ENCODE peak calls at places on chromosomes 11 and 22, in four cellular contexts. One of them, this sample, is unnamed.

GRCh38 chr22:48500481-48501230 is 1327.0 kb downstream of the BRD1 start:
- DNase-seq in BJ: no peak
- DNase-seq in cardiac fibroblast: no peak
- DNase-seq in small intestine: no peak
- DNase-seq in this sample: no peak

GRCh38 chr22:19825904-19826618 is 28.6 kb downstream of the GNB1L start:
- DNase-seq in BJ: no peak
- DNase-seq in cardiac fibroblast: no peak
- DNase-seq in small intestine: no peak
- DNase-seq in this sample: no peak

GRCh38 chr11:106271126-106271525 is 193.7 kb downstream of the AASDHPPT start:
- DNase-seq in cardiac fibroblast: peak
- DNase-seq in small intestine: no peak
- DNase-seq in BJ: no peak
- DNase-seq in this sample: no peak

GRCh38 chr11:76047231-76047630 is 159.1 kb downstream of the WNT11 start:
- DNase-seq in small intestine: no peak
- DNase-seq in cardiac fibroblast: peak
- DNase-seq in BJ: no peak
- DNase-seq in this sample: no peak

GRCh38 chr11:2445107-2445947 is 519 bp downstream of the KCNQ1 start:
- DNase-seq in BJ: no peak
- DNase-seq in small intestine: peak
- DNase-seq in cardiac fibroblast: no peak
- DNase-seq in this sample: peak

GRCh38 chr11:299951-300735 is 817 bp upstream of the IFITM5 start:
- DNase-seq in cardiac fibroblast: no peak
- DNase-seq in BJ: no peak
- DNase-seq in small intestine: no peak
- DNase-seq in this sample: peak

GRCh38 chr11:117690484-117691205 is 106.4 kb downstream of the DSCAML1 start:
- DNase-seq in BJ: no peak
- DNase-seq in small intestine: no peak
- DNase-seq in cardiac fibroblast: peak
- DNase-seq in this sample: no peak

GRCh38 chr22:26464312-26464711 is 19.3 kb downstream of the HPS4 start:
- DNase-seq in cardiac fibroblast: no peak
- DNase-seq in small intestine: no peak
- DNase-seq in BJ: peak
- DNase-seq in this sample: no peak

GRCh38 chr11:95092549-95093324 is 3.1 kb downstream of the ENDOD1 start:
- DNase-seq in small intestine: peak
- DNase-seq in cardiac fibroblast: peak
- DNase-seq in BJ: no peak
- DNase-seq in this sample: no peak

GRCh38 chr11:115226556-115226955 is 277.7 kb downstream of the CADM1 start:
- DNase-seq in BJ: peak
- DNase-seq in small intestine: no peak
- DNase-seq in cardiac fibroblast: peak
- DNase-seq in this sample: no peak

GRCh38 chr11:58726594-58727414 is 4.9 kb downstream of the GLYAT start:
- DNase-seq in cardiac fibroblast: no peak
- DNase-seq in BJ: no peak
- DNase-seq in small intestine: no peak
- DNase-seq in this sample: no peak

GRCh38 chr11:117473692-117474091 is 146.0 kb downstream of the CEP164 start:
- DNase-seq in small intestine: no peak
- DNase-seq in cardiac fibroblast: no peak
- DNase-seq in BJ: no peak
- DNase-seq in this sample: no peak

GRCh38 chr22:44497218-44497903 is 672 bp downstream of the RTL6 start:
- DNase-seq in BJ: no peak
- DNase-seq in small intestine: peak
- DNase-seq in cardiac fibroblast: peak
- DNase-seq in this sample: no peak

GRCh38 chr11:47010192-47010591 is 73.6 kb downstream of the CSTPP1 start:
- DNase-seq in small intestine: no peak
- DNase-seq in BJ: no peak
- DNase-seq in cardiac fibroblast: no peak
- DNase-seq in this sample: no peak

GRCh38 chr11:115493905-115494304 is 10.3 kb downstream of the CADM1 start:
- DNase-seq in small intestine: no peak
- DNase-seq in BJ: no peak
- DNase-seq in cardiac fibroblast: no peak
- DNase-seq in this sample: no peak

GRCh38 chr11:61507962-61508824 is at the start of gene LRRC10B:
- DNase-seq in cardiac fibroblast: no peak
- DNase-seq in small intestine: peak
- DNase-seq in BJ: no peak
- DNase-seq in this sample: peak

GRCh38 chr11:128928400-128928799 is 14.3 kb downstream of the TP53AIP1 start:
- DNase-seq in cardiac fibroblast: no peak
- DNase-seq in small intestine: peak
- DNase-seq in BJ: no peak
- DNase-seq in this sample: no peak

GRCh38 chr22:36334081-36334831 is 53.5 kb downstream of the MYH9 start:
- DNase-seq in small intestine: no peak
- DNase-seq in BJ: no peak
- DNase-seq in cardiac fibroblast: no peak
- DNase-seq in this sample: peak

GRCh38 chr11:121534131-121535093 is 81.6 kb upstream of the SORL1-AS1 start:
- DNase-seq in cardiac fibroblast: peak
- DNase-seq in BJ: no peak
- DNase-seq in small intestine: no peak
- DNase-seq in this sample: no peak

GRCh38 chr11:77130763-77131513 is 2.9 kb downstream of the MYO7A start:
- DNase-seq in BJ: no peak
- DNase-seq in cardiac fibroblast: no peak
- DNase-seq in small intestine: no peak
- DNase-seq in this sample: no peak

GRCh38 chr11:12888525-12889158 is 120.5 kb upstream of the RASSF10 start:
- DNase-seq in BJ: peak
- DNase-seq in small intestine: peak
- DNase-seq in cardiac fibroblast: peak
- DNase-seq in this sample: peak

GRCh38 chr22:30882974-30883533 is 85.5 kb downstream of the MORC2 start:
- DNase-seq in small intestine: no peak
- DNase-seq in BJ: no peak
- DNase-seq in cardiac fibroblast: no peak
- DNase-seq in this sample: peak

GRCh38 chr11:68766786-68767185 is 15.5 kb upstream of the TESMIN start:
- DNase-seq in BJ: no peak
- DNase-seq in small intestine: no peak
- DNase-seq in cardiac fibroblast: no peak
- DNase-seq in this sample: no peak

GRCh38 chr22:28013611-28014010 is 94.6 kb upstream of the PITPNB start:
- DNase-seq in small intestine: no peak
- DNase-seq in BJ: no peak
- DNase-seq in cardiac fibroblast: no peak
- DNase-seq in this sample: no peak

GRCh38 chr22:50271519-50271970 is 1.4 kb upstream of the MAPK11 start:
- DNase-seq in small intestine: peak
- DNase-seq in cardiac fibroblast: peak
- DNase-seq in BJ: no peak
- DNase-seq in this sample: no peak

GRCh38 chr22:37610480-37611148 is 2.0 kb downstream of the GGA1 start:
- DNase-seq in cardiac fibroblast: no peak
- DNase-seq in BJ: no peak
- DNase-seq in small intestine: no peak
- DNase-seq in this sample: no peak
- H3K4me3 ChIP-seq in cardiac fibroblast: no peak
- H3K4me3 ChIP-seq in BJ: no peak
- H3K4me3 ChIP-seq in small intestine: no peak
- H3K4me3 ChIP-seq in this sample: peak

GRCh38 chr22:21837184-21837979 is 30.1 kb downstream of the MAPK1 start:
- DNase-seq in BJ: peak
- DNase-seq in cardiac fibroblast: peak
- DNase-seq in small intestine: no peak
- DNase-seq in this sample: no peak
- H3K4me3 ChIP-seq in BJ: no peak
- H3K4me3 ChIP-seq in cardiac fibroblast: no peak
- H3K4me3 ChIP-seq in small intestine: no peak
- H3K4me3 ChIP-seq in this sample: no peak

DNA sequence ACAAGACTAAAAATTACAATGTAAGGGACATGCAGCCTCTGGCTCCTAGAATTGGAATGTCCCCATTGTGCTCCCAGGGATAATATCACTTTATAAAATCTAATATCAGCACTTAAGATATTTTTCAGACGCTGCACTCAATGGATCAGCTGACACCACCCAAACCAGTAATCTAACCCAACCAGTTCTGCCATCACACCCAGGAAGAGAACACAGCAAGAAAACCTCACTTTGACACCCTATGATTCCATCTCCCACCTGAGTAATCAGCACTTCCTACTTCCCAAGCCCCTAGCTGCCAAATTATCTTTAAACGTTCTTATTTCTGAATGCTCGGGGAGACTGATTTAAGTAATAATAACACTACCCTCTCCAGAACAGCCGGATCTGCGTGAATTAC is 2.6 kb downstream of the CASP4 start:
- DNase-seq in small intestine: no peak
- DNase-seq in cardiac fibroblast: no peak
- DNase-seq in BJ: no peak
- DNase-seq in this sample: no peak
- H3K4me3 ChIP-seq in small intestine: no peak
- H3K4me3 ChIP-seq in cardiac fibroblast: no peak
- H3K4me3 ChIP-seq in BJ: no peak
- H3K4me3 ChIP-seq in this sample: no peak

DNA sequence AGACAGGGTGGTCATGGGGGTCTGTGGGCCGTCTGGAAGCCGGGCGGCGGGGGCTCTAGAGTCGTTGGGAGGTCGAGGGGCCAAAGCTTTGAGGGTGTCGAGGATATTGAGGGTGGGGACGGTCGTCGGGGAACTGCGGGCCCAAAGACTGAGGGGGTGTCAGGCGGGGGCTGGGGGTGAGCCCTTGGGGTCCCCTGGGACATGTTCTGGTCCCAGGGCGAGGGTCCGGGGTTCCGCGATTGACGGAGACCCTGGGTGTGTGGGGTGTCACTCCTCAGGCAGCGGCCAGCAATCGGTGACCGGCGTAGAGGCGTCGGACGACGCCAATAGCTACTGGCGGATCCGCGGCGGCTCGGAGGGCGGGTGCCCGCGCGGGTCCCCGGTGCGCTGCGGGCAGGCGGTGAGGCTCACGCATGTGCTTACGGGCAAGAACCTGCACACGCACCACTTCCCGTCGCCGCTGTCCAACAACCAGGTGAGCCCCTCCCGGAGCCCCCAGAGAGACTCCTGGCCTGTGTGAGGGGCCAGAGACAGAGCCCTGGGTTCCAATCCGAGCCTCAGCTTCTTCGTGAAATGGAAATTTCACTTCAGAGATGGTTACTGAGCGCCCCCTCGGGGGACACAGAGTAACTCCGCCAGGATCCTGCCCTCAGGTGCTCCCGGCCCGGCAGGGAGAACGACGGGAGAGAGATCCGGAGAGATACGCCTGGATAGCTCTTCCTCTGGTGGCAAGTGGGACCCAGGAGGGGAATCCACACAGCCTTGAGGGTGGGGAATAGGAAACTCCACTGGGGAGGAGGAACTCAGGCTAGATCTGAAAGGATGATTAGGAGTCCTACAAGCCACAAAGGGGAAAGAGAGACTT is 714 bp downstream of the SDF2L1 start:
- DNase-seq in BJ: no peak
- DNase-seq in cardiac fibroblast: peak
- DNase-seq in small intestine: peak
- DNase-seq in this sample: peak
- H3K4me3 ChIP-seq in BJ: peak
- H3K4me3 ChIP-seq in cardiac fibroblast: peak
- H3K4me3 ChIP-seq in small intestine: peak
- H3K4me3 ChIP-seq in this sample: peak

DNA sequence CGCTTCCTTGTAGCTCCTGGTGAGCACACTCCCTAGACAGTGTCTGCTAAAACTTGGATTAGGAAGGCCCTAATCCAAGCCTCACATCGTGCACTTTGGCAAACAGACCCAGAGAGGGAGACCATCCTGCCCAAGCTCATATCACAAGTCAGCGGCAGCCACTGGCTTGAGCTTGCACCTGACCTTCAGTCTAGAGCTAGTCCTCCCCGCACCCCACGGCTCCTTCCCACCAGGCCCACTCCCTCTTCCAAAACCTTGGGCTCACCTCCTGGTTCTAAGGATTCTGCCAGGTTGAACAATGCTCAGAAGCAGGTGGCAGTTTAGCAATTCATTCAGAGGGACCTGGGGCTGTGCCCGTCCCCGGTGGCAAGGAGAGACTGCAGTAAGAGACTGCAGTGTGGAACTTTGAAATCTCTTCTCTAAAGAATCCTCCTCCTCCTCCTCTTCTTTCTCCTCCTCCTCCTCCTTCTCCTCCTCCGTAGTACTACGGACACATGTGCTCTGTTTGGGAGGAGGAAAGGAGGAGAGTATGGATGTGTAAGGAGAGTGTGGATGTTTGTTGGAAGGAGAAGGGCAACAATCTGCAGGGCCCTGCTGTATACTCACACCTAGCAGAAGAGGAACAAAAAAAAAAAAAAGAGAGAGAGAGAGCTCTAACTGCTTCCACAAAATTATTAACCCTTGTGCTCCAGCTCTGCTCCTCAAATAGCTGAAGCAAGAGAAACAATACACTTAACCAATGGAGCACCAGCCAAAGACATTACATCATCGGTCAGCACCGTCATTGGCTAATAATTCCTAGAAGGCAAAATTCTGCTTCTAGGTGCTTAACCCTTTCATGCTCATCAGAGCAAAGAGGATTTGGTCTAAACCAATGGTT is 6.0 kb downstream of the SYN3 start:
- DNase-seq in small intestine: no peak
- DNase-seq in BJ: no peak
- DNase-seq in cardiac fibroblast: no peak
- DNase-seq in this sample: no peak
- H3K4me3 ChIP-seq in small intestine: no peak
- H3K4me3 ChIP-seq in BJ: no peak
- H3K4me3 ChIP-seq in cardiac fibroblast: no peak
- H3K4me3 ChIP-seq in this sample: no peak

DNA sequence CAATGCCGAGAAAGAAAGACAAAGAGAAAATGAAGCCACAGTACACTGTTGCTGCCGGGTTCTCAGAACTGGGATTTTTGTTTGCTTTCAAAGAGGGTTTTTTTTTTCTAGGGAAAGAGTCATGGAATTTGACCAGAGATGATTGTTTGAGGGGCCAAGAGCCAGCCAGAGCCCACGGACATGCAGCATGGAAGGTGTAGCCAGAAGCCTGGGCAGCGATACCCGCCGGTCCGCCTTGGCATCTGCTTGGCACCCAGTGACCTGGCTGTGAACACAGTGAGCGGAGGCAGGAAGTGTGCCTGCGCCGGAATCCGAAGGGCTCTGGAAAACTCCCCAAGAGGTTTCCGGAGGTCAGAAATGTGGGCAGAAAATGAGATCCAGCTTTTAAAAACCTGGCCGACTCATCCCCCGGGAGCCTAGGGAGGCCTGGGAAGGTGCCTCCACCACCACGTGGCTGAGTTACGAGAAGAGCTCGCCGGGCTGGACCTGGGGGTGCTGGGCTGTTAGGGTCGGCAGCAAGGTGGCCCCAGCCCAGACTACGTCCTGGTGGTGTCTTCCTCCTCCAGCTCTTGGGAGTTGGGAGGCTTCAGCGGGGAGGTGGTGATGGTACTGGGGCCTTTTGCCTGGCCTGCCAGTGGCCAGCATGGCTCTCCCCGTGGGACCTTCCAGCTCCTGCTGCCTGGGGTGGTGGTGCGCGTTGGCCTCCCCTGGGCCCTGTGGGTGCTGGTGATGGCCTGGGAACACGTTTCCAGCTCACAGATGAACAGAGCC is 61.6 kb upstream of the PPARA start:
- DNase-seq in cardiac fibroblast: peak
- DNase-seq in BJ: no peak
- DNase-seq in small intestine: no peak
- DNase-seq in this sample: peak
- H3K4me3 ChIP-seq in cardiac fibroblast: peak
- H3K4me3 ChIP-seq in BJ: peak
- H3K4me3 ChIP-seq in small intestine: no peak
- H3K4me3 ChIP-seq in this sample: no peak